ENCODE peak calls at places on chromosomes 6 and 20, in ten cellular contexts. X is left ventricle myocardium inferior, N is WTC11, U is GM13976, E is BE2C, A is fibroblast of mammary gland, T is Peyer's patch, R is HFFc6, V is esophagus squamous epithelium, D is neural crest cell. B is an unnamed sample.

GRCh38 chr6:12126051-12126450 is 113.9 kb downstream of the HIVEP1 start:
- DNase-seq in X (no peak), N (no peak), U (no peak), E (no peak), A (no peak), T (no peak), R (no peak), V (no peak), D (no peak), B (no peak)

GRCh38 chr6:5468586-5468985 is 207.3 kb downstream of the FARS2 start:
- DNase-seq in X (no peak), N (no peak), U (no peak), E (no peak), A (no peak), T (no peak), R (peak), V (no peak), D (no peak), B (no peak)

GRCh38 chr6:159762681-159763293 is 942 bp downstream of the ACAT2 start:
- DNase-seq in X (peak), N (no peak), U (peak), E (no peak), A (no peak), T (no peak), R (no peak), V (no peak), D (no peak), B (no peak)

GRCh38 chr20:47951521-47951951 is 166.3 kb upstream of the SULF2 start:
- DNase-seq in X (no peak), N (no peak), U (no peak), E (no peak), A (peak), T (no peak), R (no peak), V (no peak), D (no peak), B (no peak)

GRCh38 chr6:1477432-1478090 is 88.2 kb downstream of the FOXF2 start:
- DNase-seq in X (no peak), N (no peak), U (no peak), E (no peak), A (peak), T (no peak), R (peak), V (no peak), D (no peak), B (peak)

GRCh38 chr20:62482136-62482833 is 6.5 kb upstream of the GATA5 start:
- DNase-seq in X (no peak), N (no peak), U (no peak), E (no peak), A (no peak), T (no peak), R (no peak), V (no peak), D (no peak), B (no peak)

GRCh38 chr20:38617011-38617829 is 15.6 kb downstream of the ARHGAP40 start:
- DNase-seq in X (no peak), N (peak), U (no peak), E (no peak), A (no peak), T (no peak), R (peak), V (no peak), D (no peak), B (no peak)

GRCh38 chr6:112117554-112117953 is 30.2 kb downstream of the FAM229B start:
- DNase-seq in X (no peak), N (no peak), U (no peak), E (no peak), A (peak), T (no peak), R (peak), V (no peak), D (no peak), B (no peak)

GRCh38 chr20:15139522-15139921 is 802.1 kb upstream of the FLRT3 start:
- DNase-seq in X (no peak), N (no peak), U (no peak), E (no peak), A (no peak), T (no peak), R (no peak), V (no peak), D (no peak), B (no peak)

GRCh38 chr20:22227301-22227700 is 357.1 kb downstream of the FOXA2 start:
- DNase-seq in X (no peak), N (no peak), U (no peak), E (no peak), A (peak), T (no peak), R (no peak), V (no peak), D (no peak), B (no peak)

GRCh38 chr6:106293113-106293512 is 32.4 kb downstream of the ATG5 start:
- DNase-seq in X (no peak), N (no peak), U (no peak), E (no peak), A (no peak), T (no peak), R (no peak), V (no peak), D (no peak), B (no peak)

GRCh38 chr6:26578741-26579140 is 18.0 kb upstream of the ABT1 start:
- DNase-seq in X (no peak), N (no peak), U (no peak), E (no peak), A (no peak), T (no peak), R (no peak), V (no peak), D (no peak), B (no peak)

GRCh38 chr6:138971601-138972000 is 16.5 kb downstream of the REPS1 start:
- DNase-seq in X (no peak), N (no peak), U (no peak), E (peak), A (peak), T (no peak), R (peak), V (no peak), D (no peak), B (no peak)

GRCh38 chr6:3471711-3472110 is 14.9 kb upstream of the SLC22A23 start:
- DNase-seq in X (no peak), N (no peak), U (no peak), E (no peak), A (peak), T (no peak), R (no peak), V (no peak), D (no peak), B (no peak)

GRCh38 chr6:154479388-154480143 is 30.9 kb downstream of the CNKSR3 start:
- DNase-seq in X (no peak), N (no peak), U (no peak), E (no peak), A (peak), T (no peak), R (peak), V (no peak), D (no peak), B (no peak)

GRCh38 chr20:36396340-36396739 is 90.2 kb downstream of the DLGAP4 start:
- DNase-seq in X (no peak), N (no peak), U (no peak), E (no peak), A (no peak), T (no peak), R (no peak), V (no peak), D (no peak), B (no peak)

GRCh38 chr20:47380481-47380880 is 24.0 kb upstream of the ZMYND8 start:
- DNase-seq in X (no peak), N (no peak), U (no peak), E (no peak), A (peak), T (no peak), R (no peak), V (no peak), D (no peak), B (no peak)

GRCh38 chr6:56961151-56961550 is 6.2 kb downstream of the BEND6 start:
- DNase-seq in X (no peak), N (no peak), U (no peak), E (no peak), A (peak), T (no peak), R (no peak), V (no peak), D (no peak), B (no peak)

GRCh38 chr6:38339914-38340313 is 299.8 kb downstream of the BTBD9 start:
- DNase-seq in X (no peak), N (no peak), U (no peak), E (no peak), A (no peak), T (no peak), R (no peak), V (no peak), D (no peak), B (no peak)

GRCh38 chr6:38337819-38338465 is 301.8 kb downstream of the BTBD9 start:
- DNase-seq in X (no peak), N (no peak), U (no peak), E (no peak), A (peak), T (no peak), R (peak), V (no peak), D (no peak), B (no peak)

GRCh38 chr6:38341501-38341900 is 298.2 kb downstream of the BTBD9 start:
- DNase-seq in X (no peak), N (no peak), U (no peak), E (no peak), A (no peak), T (no peak), R (no peak), V (no peak), D (no peak), B (no peak)

GRCh38 chr6:38336922-38337321 is 302.8 kb downstream of the BTBD9 start:
- DNase-seq in X (no peak), N (no peak), U (no peak), E (no peak), A (no peak), T (no peak), R (no peak), V (no peak), D (no peak), B (no peak)
- TF ChIP-seq CTCF in X (no peak), N (no peak), U (no peak), E (no peak), A (no peak), T (no peak), R (no peak), V (no peak), D (no peak), B (no peak)

GRCh38 chr6:54244430-54244829 is 63.8 kb upstream of the TINAG start:
- DNase-seq in X (no peak), N (no peak), U (no peak), E (no peak), A (peak), T (no peak), R (peak), V (no peak), D (no peak), B (no peak)
- TF ChIP-seq CTCF in X (peak), N (no peak), U (no peak), E (peak), A (peak), T (peak), R (peak), V (peak), D (peak), B (peak)

DNA sequence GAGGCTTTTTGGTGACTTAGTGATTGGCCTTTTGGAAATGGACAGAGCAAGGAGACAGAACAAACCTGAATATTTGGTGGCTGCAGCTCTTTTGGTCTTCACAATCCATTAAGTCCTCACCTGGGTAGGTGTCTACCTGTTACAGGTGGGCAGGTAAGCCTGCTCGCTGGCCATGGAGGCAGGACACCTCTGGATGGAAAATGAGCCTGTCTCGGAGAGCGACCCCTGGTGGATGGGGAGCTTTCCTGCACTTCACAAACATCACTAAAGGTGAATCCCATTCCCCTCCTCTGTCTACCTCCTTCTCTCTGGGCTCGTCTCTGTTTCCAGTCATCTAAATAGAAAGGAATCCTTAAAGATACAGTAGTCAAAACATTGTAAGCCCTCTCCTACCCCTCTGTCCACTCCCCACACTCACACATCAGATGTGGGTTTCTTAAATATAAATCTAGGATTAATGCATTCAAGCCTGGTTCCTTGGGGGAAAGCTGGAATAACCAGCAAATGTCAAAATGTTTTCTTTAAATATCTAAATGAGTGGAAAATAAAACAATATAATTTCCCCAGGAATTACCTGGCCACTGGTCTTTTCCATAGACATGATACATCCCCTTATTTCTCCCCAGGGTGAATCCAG is 304.9 kb downstream of the CDH26 start:
- DNase-seq in X (peak), N (peak), U (peak), E (peak), A (peak), T (no peak), R (no peak), V (no peak), D (peak), B (no peak)
- TF ChIP-seq CTCF in X (peak), N (peak), U (peak), E (peak), A (peak), T (peak), R (peak), V (peak), D (peak), B (peak)

GRCh38 chr6:161836643-161837448 is 563.0 kb upstream of the AGPAT4 start:
- DNase-seq in X (no peak), N (no peak), U (no peak), E (no peak), A (peak), T (no peak), R (no peak), V (no peak), D (no peak), B (no peak)
- TF ChIP-seq CTCF in X (peak), N (no peak), U (no peak), E (peak), A (peak), T (no peak), R (no peak), V (peak), D (peak), B (peak)

DNA sequence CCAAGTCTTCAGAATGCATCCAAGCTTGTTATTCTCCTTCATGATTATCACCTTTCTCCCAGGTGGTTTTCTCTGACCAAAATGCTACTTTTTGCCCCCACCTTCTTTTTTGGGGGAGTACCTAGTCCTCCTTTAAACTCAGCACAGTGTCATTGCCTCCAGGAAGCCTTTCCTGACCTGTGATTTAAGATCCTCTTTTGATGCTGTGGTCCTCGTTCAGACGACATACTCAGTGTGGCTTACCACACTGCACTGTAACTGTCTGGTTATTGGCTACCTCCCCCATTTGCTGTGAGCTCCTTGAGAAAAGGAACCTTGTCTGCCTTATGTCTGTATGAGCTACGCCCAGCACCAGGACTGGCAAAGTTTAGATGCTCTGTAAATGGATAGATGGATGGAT is 14.6 kb downstream of the SAYSD1 start:
- DNase-seq in X (no peak), N (no peak), U (no peak), E (no peak), A (no peak), T (no peak), R (no peak), V (no peak), D (no peak), B (no peak)
- TF ChIP-seq CTCF in X (no peak), N (no peak), U (no peak), E (no peak), A (no peak), T (no peak), R (no peak), V (no peak), D (no peak), B (no peak)

GRCh38 chr6:32153252-32153834 is 598 bp upstream of the PPT2 start:
- DNase-seq in X (no peak), N (peak), U (no peak), E (peak), A (peak), T (peak), R (no peak), V (no peak), D (peak), B (no peak)
- TF ChIP-seq CTCF in X (peak), N (no peak), U (no peak), E (peak), A (no peak), T (peak), R (peak), V (no peak), D (peak), B (no peak)

DNA sequence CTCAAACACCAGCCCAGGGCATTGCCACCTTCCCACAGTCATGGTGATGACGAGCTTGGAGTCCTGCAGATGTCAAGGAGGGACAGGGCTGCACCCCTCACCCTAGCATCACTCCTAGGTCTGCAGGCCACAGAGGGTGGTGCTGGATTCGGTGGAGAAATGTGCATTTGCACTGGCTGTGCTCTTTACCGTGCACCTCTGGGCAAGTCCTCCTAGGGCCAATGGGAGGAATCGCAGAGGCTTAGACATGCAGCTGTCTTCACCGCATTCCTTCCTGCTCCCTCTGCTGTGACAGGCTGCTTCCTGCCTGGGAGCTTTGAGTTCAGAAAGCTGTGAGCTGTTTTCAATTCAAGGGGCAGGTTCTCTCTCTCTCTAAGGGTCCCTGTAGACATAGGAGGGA is 85.0 kb downstream of the EDN3 start:
- DNase-seq in X (no peak), N (peak), U (no peak), E (no peak), A (no peak), T (no peak), R (no peak), V (no peak), D (no peak), B (no peak)
- TF ChIP-seq CTCF in X (no peak), N (no peak), U (no peak), E (no peak), A (no peak), T (peak), R (no peak), V (no peak), D (no peak), B (no peak)

GRCh38 chr6:33583591-33584155 is 3.6 kb upstream of the BAK1 start:
- DNase-seq in X (no peak), N (peak), U (no peak), E (peak), A (no peak), T (no peak), R (no peak), V (no peak), D (peak), B (no peak)
- TF ChIP-seq CTCF in X (peak), N (peak), U (no peak), E (peak), A (peak), T (peak), R (peak), V (no peak), D (peak), B (peak)

GRCh38 chr20:63572788-63573738 is 976 bp downstream of the HELZ2 start:
- DNase-seq in X (no peak), N (peak), U (no peak), E (no peak), A (no peak), T (no peak), R (no peak), V (no peak), D (no peak), B (no peak)
- TF ChIP-seq CTCF in X (no peak), N (no peak), U (no peak), E (no peak), A (no peak), T (no peak), R (peak), V (no peak), D (peak), B (peak)

GRCh38 chr20:34562643-34563042 is 4.1 kb downstream of the MAP1LC3A start:
- DNase-seq in X (no peak), N (peak), U (no peak), E (peak), A (peak), T (no peak), R (no peak), V (no peak), D (no peak), B (no peak)
- TF ChIP-seq CTCF in X (peak), N (no peak), U (no peak), E (peak), A (peak), T (peak), R (peak), V (no peak), D (peak), B (peak)